ENCODE peak calls at places on chromosome 1, in five cellular contexts. O is GM23338; K is activated gamma-delta T cell treated with anti-CD3 and anti-CD28 coated beads, Interleukin-2, amount 50 U/mL, for 16 hours; C is CD8-positive, alpha-beta memory T cell; F is astrocyte of the cerebellum. W is an unnamed sample.

GRCh38 chr1:170162385-170163226 is 16.8 kb downstream of the NTMT2 start:
- DNase-seq in C (no peak), O (peak; percentile 9), K (no peak), F (peak; percentile 94), W (peak; percentile 11)

GRCh38 chr1:203306089-203306969 is 1.0 kb downstream of the BTG2 start:
- DNase-seq in F (peak; percentile 27), O (no peak), K (no peak), C (peak; percentile 64), W (no peak)

GRCh38 chr1:91759076-91759475 is 126.9 kb downstream of the TGFBR3 start:
- DNase-seq in O (no peak), F (no peak), C (no peak), K (no peak), W (no peak)

GRCh38 chr1:60965280-60965854 is 117.0 kb upstream of the NFIA start:
- DNase-seq in C (no peak), F (no peak), K (no peak), O (no peak), W (no peak)

GRCh38 chr1:67683306-67683705 is 1.7 kb upstream of the GADD45A start:
- DNase-seq in F (peak; percentile 62), O (no peak), C (no peak), K (no peak), W (no peak)

GRCh38 chr1:196260267-196260666 is 348.0 kb downstream of the KCNT2 start:
- DNase-seq in F (no peak), O (no peak), C (no peak), K (no peak), W (no peak)

GRCh38 chr1:32963746-32964460 is 706 bp downstream of the RNF19B start:
- DNase-seq in F (no peak), O (peak; percentile 82), K (peak; percentile 58), C (peak; percentile 78), W (peak; percentile 75)

GRCh38 chr1:58745086-58745485 is 38.8 kb downstream of the JUN start:
- DNase-seq in F (no peak), K (no peak), C (no peak), O (no peak), W (no peak)

GRCh38 chr1:117803318-117803717 is 126.1 kb downstream of the GDAP2 start:
- DNase-seq in F (no peak), O (no peak), K (no peak), C (no peak), W (no peak)

GRCh38 chr1:202291961-202292712 is 49.6 kb downstream of the UBE2T start:
- DNase-seq in F (peak; percentile 94), K (no peak), O (no peak), C (no peak), W (no peak)

GRCh38 chr1:200262326-200262965 is 147.4 kb downstream of the ZNF281 start:
- DNase-seq in F (no peak), O (peak; percentile 35), K (no peak), C (no peak), W (no peak)

GRCh38 chr1:183185941-183186490 is at the start of gene LAMC2:
- DNase-seq in F (peak; percentile 15), K (no peak), O (peak; percentile 93), C (no peak), W (peak; percentile 83)

GRCh38 chr1:35894183-35894582 is 11.2 kb downstream of the AGO1 start:
- DNase-seq in O (no peak), K (no peak), F (no peak), C (no peak), W (no peak)

GRCh38 chr1:24416666-24417391 is 1.2 kb downstream of the NIPAL3 start:
- DNase-seq in O (peak; percentile 35), C (peak; percentile 63), F (peak; percentile 59), K (peak; percentile 24), W (no peak)

GRCh38 chr1:61227857-61228557 is 145.6 kb downstream of the NFIA start:
- DNase-seq in C (no peak), K (no peak), O (no peak), F (no peak), W (no peak)

GRCh38 chr1:221611930-221612777 is 129.7 kb downstream of the DUSP10 start:
- DNase-seq in K (no peak), C (no peak), F (peak; percentile 74), O (no peak), W (no peak)

GRCh38 chr1:29365906-29366670 is 129.8 kb downstream of the PTPRU start:
- DNase-seq in K (no peak), F (no peak), C (no peak), O (no peak), W (no peak)

GRCh38 chr1:148328884-148329283 is 154.2 kb downstream of the PPIAL4G start:
- DNase-seq in F (no peak), O (no peak), C (no peak), K (no peak), W (no peak)

GRCh38 chr1:64343105-64343960 is 126.6 kb upstream of the CACHD1 start:
- DNase-seq in F (peak; percentile 24), O (no peak), C (no peak), K (no peak), W (no peak)

GRCh38 chr1:178098262-178098661 is 4.4 kb downstream of the RASAL2 start:
- DNase-seq in K (no peak), F (no peak), O (no peak), C (no peak), W (no peak)

GRCh38 chr1:45327644-45328515 is 1.2 kb downstream of the HPDL start:
- DNase-seq in K (no peak), F (no peak), O (peak; percentile 46), C (no peak), W (no peak)

GRCh38 chr1:81414417-81415087 is 386.2 kb upstream of the ADGRL2 start:
- DNase-seq in K (no peak), C (no peak), O (peak; percentile 83), F (no peak), W (peak; percentile 86)

W was measured in WTC11.